ENCODE peak calls at places on chromosomes 6 and 20, in nine cellular contexts. One of them, this sample, is unnamed.
A peak's percentile ranks its signal among the peaks of the same experiment; 100 is the strongest.

GRCh38 chr6:86715676-86716075 is 221.7 kb upstream of the HTR1E start:
- DNase-seq in thoracic aorta: no peak
- DNase-seq in breast epithelium: no peak
- DNase-seq in tibial nerve: no peak
- DNase-seq in upper lobe of right lung: no peak
- DNase-seq in psoas muscle: no peak
- DNase-seq in BJ: no peak
- DNase-seq in MM.1S: no peak
- DNase-seq in astrocyte of the spinal cord: no peak
- DNase-seq in this sample: no peak

GRCh38 chr20:41275181-41275793 is 42.2 kb downstream of the ZHX3 start:
- DNase-seq in tibial nerve: no peak
- DNase-seq in astrocyte of the spinal cord: peak; percentile 81
- DNase-seq in upper lobe of right lung: no peak
- DNase-seq in BJ: no peak
- DNase-seq in MM.1S: no peak
- DNase-seq in psoas muscle: no peak
- DNase-seq in thoracic aorta: no peak
- DNase-seq in breast epithelium: no peak
- DNase-seq in this sample: no peak

GRCh38 chr6:16514249-16514648 is 247.0 kb downstream of the ATXN1 start:
- DNase-seq in breast epithelium: no peak
- DNase-seq in psoas muscle: no peak
- DNase-seq in upper lobe of right lung: no peak
- DNase-seq in BJ: no peak
- DNase-seq in tibial nerve: no peak
- DNase-seq in MM.1S: no peak
- DNase-seq in thoracic aorta: no peak
- DNase-seq in astrocyte of the spinal cord: peak; percentile 76
- DNase-seq in this sample: peak; percentile 60

GRCh38 chr20:51731771-51732453 is 36.3 kb downstream of the ATP9A start:
- DNase-seq in BJ: no peak
- DNase-seq in thoracic aorta: no peak
- DNase-seq in tibial nerve: no peak
- DNase-seq in upper lobe of right lung: no peak
- DNase-seq in breast epithelium: no peak
- DNase-seq in psoas muscle: no peak
- DNase-seq in MM.1S: no peak
- DNase-seq in astrocyte of the spinal cord: peak; percentile 40
- DNase-seq in this sample: no peak

GRCh38 chr6:293185-294174 is 1.2 kb downstream of the DUSP22 start:
- DNase-seq in breast epithelium: no peak
- DNase-seq in astrocyte of the spinal cord: peak; percentile 42
- DNase-seq in psoas muscle: peak; percentile 76
- DNase-seq in tibial nerve: no peak
- DNase-seq in MM.1S: peak; percentile 62
- DNase-seq in upper lobe of right lung: peak; percentile 74
- DNase-seq in BJ: no peak
- DNase-seq in thoracic aorta: no peak
- DNase-seq in this sample: peak; percentile 77

GRCh38 chr6:5028921-5029320 is 25.1 kb upstream of the RPP40 start:
- DNase-seq in MM.1S: no peak
- DNase-seq in BJ: no peak
- DNase-seq in tibial nerve: no peak
- DNase-seq in thoracic aorta: no peak
- DNase-seq in breast epithelium: no peak
- DNase-seq in upper lobe of right lung: no peak
- DNase-seq in astrocyte of the spinal cord: no peak
- DNase-seq in psoas muscle: no peak
- DNase-seq in this sample: no peak

GRCh38 chr20:62914970-62915457 is 11.3 kb downstream of the DIDO1 start:
- DNase-seq in breast epithelium: no peak
- DNase-seq in MM.1S: no peak
- DNase-seq in upper lobe of right lung: no peak
- DNase-seq in thoracic aorta: no peak
- DNase-seq in psoas muscle: no peak
- DNase-seq in tibial nerve: no peak
- DNase-seq in BJ: no peak
- DNase-seq in astrocyte of the spinal cord: peak; percentile 55
- DNase-seq in this sample: no peak

GRCh38 chr6:14711056-14711703 is 534.7 kb upstream of the JARID2 start:
- DNase-seq in upper lobe of right lung: no peak
- DNase-seq in astrocyte of the spinal cord: peak; percentile 78
- DNase-seq in MM.1S: peak; percentile 30
- DNase-seq in thoracic aorta: no peak
- DNase-seq in breast epithelium: no peak
- DNase-seq in BJ: peak; percentile 59
- DNase-seq in psoas muscle: no peak
- DNase-seq in tibial nerve: no peak
- DNase-seq in this sample: peak; percentile 65

GRCh38 chr6:44932651-44933091 is 395.5 kb upstream of the RUNX2 start:
- DNase-seq in breast epithelium: no peak
- DNase-seq in psoas muscle: no peak
- DNase-seq in MM.1S: no peak
- DNase-seq in astrocyte of the spinal cord: no peak
- DNase-seq in BJ: no peak
- DNase-seq in tibial nerve: no peak
- DNase-seq in thoracic aorta: no peak
- DNase-seq in upper lobe of right lung: no peak
- DNase-seq in this sample: no peak

GRCh38 chr6:44933113-44933512 is 395.0 kb upstream of the RUNX2 start:
- DNase-seq in breast epithelium: no peak
- DNase-seq in psoas muscle: no peak
- DNase-seq in upper lobe of right lung: no peak
- DNase-seq in BJ: no peak
- DNase-seq in tibial nerve: no peak
- DNase-seq in thoracic aorta: no peak
- DNase-seq in astrocyte of the spinal cord: no peak
- DNase-seq in MM.1S: peak; percentile 57
- DNase-seq in this sample: no peak

GRCh38 chr6:44935693-44936300 is 392.3 kb upstream of the RUNX2 start:
- DNase-seq in breast epithelium: no peak
- DNase-seq in MM.1S: no peak
- DNase-seq in psoas muscle: no peak
- DNase-seq in astrocyte of the spinal cord: no peak
- DNase-seq in BJ: no peak
- DNase-seq in thoracic aorta: no peak
- DNase-seq in tibial nerve: no peak
- DNase-seq in upper lobe of right lung: no peak
- DNase-seq in this sample: no peak

GRCh38 chr6:44926556-44926955 is 401.6 kb upstream of the RUNX2 start:
- DNase-seq in psoas muscle: no peak
- DNase-seq in BJ: no peak
- DNase-seq in astrocyte of the spinal cord: no peak
- DNase-seq in upper lobe of right lung: no peak
- DNase-seq in MM.1S: no peak
- DNase-seq in tibial nerve: no peak
- DNase-seq in thoracic aorta: no peak
- DNase-seq in breast epithelium: no peak
- DNase-seq in this sample: no peak

DNA sequence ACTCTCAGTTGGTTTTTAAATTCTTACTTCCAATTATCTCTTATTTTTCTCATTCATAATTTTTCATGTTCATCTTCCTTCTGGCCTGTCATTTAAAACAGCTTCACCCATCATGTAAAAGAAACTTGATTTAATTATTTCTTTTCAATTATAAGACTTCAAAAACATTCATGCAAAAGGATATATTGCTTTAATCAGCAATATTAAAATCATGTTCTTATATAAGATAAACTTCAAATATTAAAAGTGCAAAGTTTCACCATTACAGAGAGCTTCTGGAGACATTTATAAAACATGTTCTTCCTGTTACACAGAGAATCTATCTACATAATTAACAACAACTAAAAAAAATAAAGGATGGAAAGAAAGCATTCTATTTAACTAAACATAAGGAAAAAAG is 396.7 kb upstream of the RUNX2 start:
- DNase-seq in thoracic aorta: no peak
- DNase-seq in BJ: no peak
- DNase-seq in upper lobe of right lung: no peak
- DNase-seq in astrocyte of the spinal cord: no peak
- DNase-seq in tibial nerve: no peak
- DNase-seq in MM.1S: no peak
- DNase-seq in psoas muscle: no peak
- DNase-seq in breast epithelium: no peak
- DNase-seq in this sample: no peak
- H3K4me3 ChIP-seq in thoracic aorta: no peak overlapping the region
- H3K4me3 ChIP-seq in BJ: no peak overlapping the region
- H3K4me3 ChIP-seq in upper lobe of right lung: no peak overlapping the region
- H3K4me3 ChIP-seq in astrocyte of the spinal cord: no peak overlapping the region
- H3K4me3 ChIP-seq in tibial nerve: no peak overlapping the region
- H3K4me3 ChIP-seq in MM.1S: no peak overlapping the region
- H3K4me3 ChIP-seq in psoas muscle: no peak overlapping the region
- H3K4me3 ChIP-seq in breast epithelium: no peak overlapping the region
- H3K4me3 ChIP-seq in this sample: no peak overlapping the region

GRCh38 chr20:38222231-38222922 is 38.2 kb downstream of the KIAA1755 start:
- DNase-seq in upper lobe of right lung: peak; percentile 70
- DNase-seq in astrocyte of the spinal cord: peak; percentile 49
- DNase-seq in psoas muscle: peak; percentile 78
- DNase-seq in MM.1S: peak; percentile 54
- DNase-seq in thoracic aorta: peak; percentile 53
- DNase-seq in tibial nerve: peak; percentile 64
- DNase-seq in breast epithelium: no peak
- DNase-seq in BJ: no peak
- DNase-seq in this sample: peak; percentile 59

GRCh38 chr20:38223743-38224100 is 36.8 kb downstream of the KIAA1755 start:
- DNase-seq in BJ: no peak
- DNase-seq in MM.1S: no peak
- DNase-seq in psoas muscle: no peak
- DNase-seq in tibial nerve: no peak
- DNase-seq in breast epithelium: no peak
- DNase-seq in thoracic aorta: no peak
- DNase-seq in astrocyte of the spinal cord: no peak
- DNase-seq in upper lobe of right lung: peak; percentile 21
- DNase-seq in this sample: no peak

GRCh38 chr20:38224534-38224933 is 36.0 kb downstream of the KIAA1755 start:
- DNase-seq in BJ: no peak
- DNase-seq in upper lobe of right lung: no peak
- DNase-seq in psoas muscle: no peak
- DNase-seq in breast epithelium: no peak
- DNase-seq in tibial nerve: no peak
- DNase-seq in MM.1S: no peak
- DNase-seq in astrocyte of the spinal cord: no peak
- DNase-seq in thoracic aorta: no peak
- DNase-seq in this sample: no peak

GRCh38 chr20:38221041-38221589 is 39.4 kb downstream of the KIAA1755 start:
- DNase-seq in thoracic aorta: no peak
- DNase-seq in upper lobe of right lung: peak; percentile 83
- DNase-seq in psoas muscle: peak; percentile 82
- DNase-seq in MM.1S: peak; percentile 25
- DNase-seq in tibial nerve: peak; percentile 58
- DNase-seq in astrocyte of the spinal cord: peak; percentile 57
- DNase-seq in breast epithelium: peak; percentile 66
- DNase-seq in BJ: no peak
- DNase-seq in this sample: peak; percentile 64

DNA sequence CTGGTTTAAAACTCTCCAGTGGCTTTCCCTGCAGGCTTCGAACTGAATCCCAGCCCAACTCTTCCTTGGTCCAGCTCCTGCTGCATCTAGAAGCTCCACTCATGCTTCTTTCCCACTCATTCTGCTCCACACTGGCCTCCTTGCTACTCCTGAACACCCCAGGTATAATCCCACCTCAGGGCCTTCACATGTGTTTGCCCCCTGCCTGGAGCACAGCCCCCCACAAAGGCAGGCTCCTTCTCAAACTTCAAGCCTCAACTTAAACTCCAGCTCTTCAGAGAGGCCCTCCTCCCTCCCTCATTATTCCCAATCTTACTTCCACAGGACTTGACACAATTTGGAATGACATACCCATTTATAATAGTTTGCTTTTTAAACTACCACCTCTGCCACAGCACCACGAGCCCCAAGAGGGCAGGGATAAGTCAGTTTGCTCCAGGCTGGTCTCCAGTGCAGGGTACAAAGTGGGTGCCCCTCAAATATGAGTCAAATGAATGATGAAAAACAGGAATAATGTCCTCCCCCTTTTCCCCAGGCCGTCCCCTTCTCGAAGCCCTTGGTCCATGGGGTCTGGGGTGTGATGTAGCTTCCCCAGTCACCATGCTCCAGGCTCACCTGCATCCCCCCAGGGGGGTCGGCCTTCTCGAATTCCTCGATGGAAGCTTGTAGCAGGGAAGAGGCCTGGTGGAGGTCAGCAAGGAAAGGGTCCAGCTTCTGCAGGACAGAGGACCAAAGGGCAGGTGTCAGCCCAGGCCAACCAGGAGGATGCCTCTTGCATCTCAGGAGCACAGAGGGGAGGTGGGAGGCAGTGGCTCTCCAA is 37.4 kb downstream of the KIAA1755 start:
- DNase-seq in psoas muscle: no peak
- DNase-seq in MM.1S: no peak
- DNase-seq in upper lobe of right lung: peak; percentile 40
- DNase-seq in breast epithelium: no peak
- DNase-seq in tibial nerve: no peak
- DNase-seq in thoracic aorta: no peak
- DNase-seq in astrocyte of the spinal cord: no peak
- DNase-seq in BJ: no peak
- DNase-seq in this sample: no peak
- TF ChIP-seq CTCF in psoas muscle: no peak
- TF ChIP-seq CTCF in MM.1S: peak; percentile 15
- TF ChIP-seq CTCF in upper lobe of right lung: peak; percentile 2
- TF ChIP-seq CTCF in breast epithelium: no peak
- TF ChIP-seq CTCF in tibial nerve: no peak
- TF ChIP-seq CTCF in thoracic aorta: peak; percentile 0
- TF ChIP-seq CTCF in astrocyte of the spinal cord: no peak
- TF ChIP-seq CTCF in BJ: no peak
- TF ChIP-seq CTCF in this sample: no peak

GRCh38 chr6:27775796-27776184 is 136.4 kb downstream of the OR2B2 start:
- DNase-seq in breast epithelium: no peak
- DNase-seq in psoas muscle: no peak
- DNase-seq in MM.1S: no peak
- DNase-seq in BJ: no peak
- DNase-seq in tibial nerve: no peak
- DNase-seq in astrocyte of the spinal cord: no peak
- DNase-seq in upper lobe of right lung: no peak
- DNase-seq in thoracic aorta: no peak
- DNase-seq in this sample: no peak

GRCh38 chr6:27778625-27779417 is 133.4 kb downstream of the OR2B2 start:
- DNase-seq in tibial nerve: no peak
- DNase-seq in MM.1S: no peak
- DNase-seq in BJ: no peak
- DNase-seq in psoas muscle: no peak
- DNase-seq in thoracic aorta: no peak
- DNase-seq in astrocyte of the spinal cord: no peak
- DNase-seq in breast epithelium: no peak
- DNase-seq in upper lobe of right lung: no peak
- DNase-seq in this sample: no peak

GRCh38 chr6:27777126-27777525 is 135.1 kb downstream of the OR2B2 start:
- DNase-seq in thoracic aorta: no peak
- DNase-seq in astrocyte of the spinal cord: no peak
- DNase-seq in breast epithelium: no peak
- DNase-seq in BJ: no peak
- DNase-seq in upper lobe of right lung: no peak
- DNase-seq in MM.1S: no peak
- DNase-seq in tibial nerve: no peak
- DNase-seq in psoas muscle: no peak
- DNase-seq in this sample: peak; percentile 53

GRCh38 chr6:27777614-27778355 is 134.4 kb downstream of the OR2B2 start:
- DNase-seq in upper lobe of right lung: no peak
- DNase-seq in tibial nerve: no peak
- DNase-seq in BJ: no peak
- DNase-seq in breast epithelium: no peak
- DNase-seq in astrocyte of the spinal cord: peak; percentile 17
- DNase-seq in thoracic aorta: no peak
- DNase-seq in psoas muscle: no peak
- DNase-seq in MM.1S: no peak
- DNase-seq in this sample: peak; percentile 40

GRCh38 chr6:27776504-27776903 is 135.7 kb downstream of the OR2B2 start:
- DNase-seq in thoracic aorta: no peak
- DNase-seq in breast epithelium: no peak
- DNase-seq in BJ: no peak
- DNase-seq in MM.1S: no peak
- DNase-seq in upper lobe of right lung: no peak
- DNase-seq in tibial nerve: no peak
- DNase-seq in astrocyte of the spinal cord: no peak
- DNase-seq in psoas muscle: no peak
- DNase-seq in this sample: no peak
- H3K4me3 ChIP-seq in thoracic aorta: no peak overlapping the region
- H3K4me3 ChIP-seq in breast epithelium: no peak overlapping the region
- H3K4me3 ChIP-seq in BJ: no peak overlapping the region
- H3K4me3 ChIP-seq in MM.1S: no peak overlapping the region
- H3K4me3 ChIP-seq in upper lobe of right lung: no peak overlapping the region
- H3K4me3 ChIP-seq in tibial nerve: no peak overlapping the region
- H3K4me3 ChIP-seq in astrocyte of the spinal cord: no peak overlapping the region
- H3K4me3 ChIP-seq in psoas muscle: no peak overlapping the region
- H3K4me3 ChIP-seq in this sample: no peak overlapping the region

GRCh38 chr20:36399969-36400545 is 93.9 kb downstream of the DLGAP4 start:
- DNase-seq in MM.1S: no peak
- DNase-seq in BJ: no peak
- DNase-seq in psoas muscle: no peak
- DNase-seq in breast epithelium: no peak
- DNase-seq in upper lobe of right lung: no peak
- DNase-seq in tibial nerve: no peak
- DNase-seq in astrocyte of the spinal cord: no peak
- DNase-seq in thoracic aorta: no peak
- DNase-seq in this sample: no peak
- TF ChIP-seq CTCF in MM.1S: no peak
- TF ChIP-seq CTCF in BJ: no peak
- TF ChIP-seq CTCF in psoas muscle: no peak
- TF ChIP-seq CTCF in breast epithelium: no peak
- TF ChIP-seq CTCF in upper lobe of right lung: no peak
- TF ChIP-seq CTCF in tibial nerve: no peak
- TF ChIP-seq CTCF in astrocyte of the spinal cord: no peak
- TF ChIP-seq CTCF in thoracic aorta: no peak
- TF ChIP-seq CTCF in this sample: no peak

This sample was measured in GM12865.